ENCODE peak calls at places on chromosomes 13 and 19, in four cellular contexts. E is A549, N is K562, H is HepG2. K is an unnamed sample.

GRCh38 chr13:61954092-61954491 is 538.4 kb upstream of the PCDH20 start:
- DNase-seq in E (peak), N (no peak), H (peak), K (no peak)

GRCh38 chr13:24675806-24676570 is 4.2 kb upstream of the ATP12A start:
- DNase-seq in H (no peak), E (no peak), N (no peak), K (no peak)

GRCh38 chr13:61413572-61413971 is 2.1 kb downstream of the PCDH20 start:
- DNase-seq in N (no peak), H (no peak), E (no peak), K (no peak)

GRCh38 chr13:20174656-20175405 is 14.0 kb upstream of the GJA3 start:
- DNase-seq in H (peak), N (peak), E (peak), K (peak)

GRCh38 chr13:44243198-44243852 is 130.3 kb upstream of the SERP2 start:
- DNase-seq in E (peak), N (peak), H (peak), K (no peak)

GRCh38 chr19:18029617-18030338 is 21.8 kb downstream of the ARRDC2 start:
- DNase-seq in H (peak), E (no peak), N (no peak), K (no peak)

GRCh38 chr13:79282976-79283375 is 123.1 kb downstream of the RBM26 start:
- DNase-seq in H (peak), E (peak), N (no peak), K (no peak)

GRCh38 chr13:79904581-79904980 is 423.6 kb downstream of the NDFIP2 start:
- DNase-seq in N (no peak), E (no peak), H (no peak), K (no peak)

GRCh38 chr13:54742984-54743383 is 1714.4 kb downstream of the OLFM4 start:
- DNase-seq in E (no peak), H (no peak), N (no peak), K (no peak)

GRCh38 chr19:2494447-2495129 is 18.7 kb downstream of the GADD45B start:
- DNase-seq in E (peak), H (no peak), N (peak), K (no peak)

GRCh38 chr19:18385675-18386542 is at the start of gene GDF15:
- DNase-seq in E (peak), H (peak), N (peak), K (no peak)

GRCh38 chr19:49809155-49809986 is 3.7 kb downstream of the FUZ start:
- DNase-seq in E (peak), N (no peak), H (peak), K (no peak)

GRCh38 chr19:8158411-8159074 is 9.2 kb upstream of the FBN3 start:
- DNase-seq in N (peak), E (peak), H (peak), K (peak)

GRCh38 chr13:80469841-80470378 is 129.0 kb upstream of the SPRY2 start:
- DNase-seq in H (no peak), E (peak), N (no peak), K (no peak)

GRCh38 chr13:52359534-52359933 is 46.4 kb downstream of the THSD1 start:
- DNase-seq in E (no peak), N (no peak), H (no peak), K (no peak)

GRCh38 chr13:99059498-99060070 is 81.7 kb upstream of the DOCK9 start:
- DNase-seq in E (no peak), N (no peak), H (no peak), K (no peak)

GRCh38 chr19:13118424-13119193 is 545 bp downstream of the NACC1 start:
- DNase-seq in H (peak), E (peak), N (peak), K (no peak)

GRCh38 chr19:923551-924211 is 2.2 kb upstream of the ARID3A start:
- DNase-seq in N (no peak), H (no peak), E (no peak), K (no peak)

GRCh38 chr13:78636493-78636892 is 22.5 kb downstream of the OBI1 start:
- DNase-seq in E (no peak), N (peak), H (no peak), K (no peak)

GRCh38 chr19:18046066-18046718 is 38.2 kb downstream of the ARRDC2 start:
- DNase-seq in H (peak), N (peak), E (peak), K (no peak)

GRCh38 chr19:18879579-18880373 is 16.2 kb downstream of the CERS1 start:
- DNase-seq in N (peak), H (no peak), E (peak), K (no peak)

GRCh38 chr13:45206340-45206739 is 5.5 kb upstream of the KCTD4 start:
- DNase-seq in H (no peak), E (peak), N (no peak), K (peak)

GRCh38 chr19:3610745-3611717 is 4.4 kb upstream of the TBXA2R start:
- DNase-seq in H (no peak), E (no peak), N (no peak), K (no peak)

GRCh38 chr13:40660270-40660669 is 6.2 kb downstream of the FOXO1 start:
- DNase-seq in E (no peak), H (no peak), N (no peak), K (no peak)

GRCh38 chr19:43229315-43229714 is 23.9 kb upstream of the PSG4 start:
- DNase-seq in H (peak), E (peak), N (peak), K (no peak)

GRCh38 chr19:10316229-10317044 is 622 bp upstream of the FDX2 start:
- DNase-seq in N (peak), H (no peak), E (no peak), K (no peak)

GRCh38 chr19:31529121-31529520 is 179.9 kb upstream of the TSHZ3 start:
- DNase-seq in E (no peak), N (no peak), H (no peak), K (no peak)

DNA sequence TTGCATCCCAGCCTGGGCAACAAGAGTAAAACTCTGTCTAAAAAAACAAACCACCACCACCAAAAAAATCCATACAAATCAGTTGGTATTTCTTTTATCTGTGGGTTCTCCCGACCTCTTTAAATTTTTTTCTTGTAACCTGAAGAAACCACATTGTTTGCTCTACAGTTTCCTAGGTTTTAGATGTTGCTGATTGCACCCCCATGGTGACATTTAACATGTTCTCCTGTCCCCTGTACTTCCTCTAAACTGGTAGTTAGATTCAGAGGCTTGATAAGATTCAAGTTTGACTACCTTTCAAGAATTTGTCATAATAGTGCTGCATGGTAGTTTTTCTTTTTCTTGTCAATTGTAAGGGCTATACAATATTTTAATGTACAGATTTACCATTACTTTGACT is 24.0 kb downstream of the ALG5 start:
- DNase-seq in H (no peak), N (no peak), E (no peak), K (no peak)
- TF ChIP-seq POLR2AphosphoS2 in H (no peak), N (no peak), E (no peak), K (no peak)

DNA sequence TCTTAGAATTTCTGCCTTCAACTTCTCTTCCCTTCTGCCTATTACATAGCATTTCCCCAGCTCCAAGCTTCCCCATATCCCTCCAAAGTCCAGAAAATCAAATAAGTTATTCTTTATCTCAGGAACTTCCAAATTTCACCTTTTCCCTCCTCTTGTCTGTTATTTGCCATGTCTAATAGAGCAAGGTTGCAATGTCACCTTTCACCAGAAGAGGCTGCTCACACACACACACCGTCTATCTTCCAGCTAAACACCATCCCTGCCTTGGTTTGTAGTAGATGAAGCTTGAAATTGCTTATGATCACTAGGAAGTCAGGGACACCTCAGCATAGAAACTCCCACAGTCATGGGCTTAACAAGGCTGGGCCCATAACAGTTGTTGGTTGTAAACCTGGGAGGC is 48.4 kb downstream of the ZNRF4 start:
- DNase-seq in E (peak), H (no peak), N (peak), K (no peak)
- TF ChIP-seq CTCF in E (no peak), H (no peak), N (peak), K (no peak)

GRCh38 chr19:5079410-5079774 is 110.5 kb downstream of the KDM4B start:
- DNase-seq in E (no peak), N (no peak), H (no peak), K (no peak)

GRCh38 chr19:5078666-5079409 is 109.9 kb downstream of the KDM4B start:
- DNase-seq in N (no peak), H (no peak), E (no peak), K (no peak)

GRCh38 chr19:5081441-5082161 is 112.7 kb downstream of the KDM4B start:
- DNase-seq in N (no peak), E (no peak), H (no peak), K (no peak)

GRCh38 chr19:5080030-5080644 is 111.2 kb downstream of the KDM4B start:
- DNase-seq in H (no peak), N (no peak), E (no peak), K (no peak)

GRCh38 chr19:5080809-5081208 is 111.9 kb downstream of the KDM4B start:
- DNase-seq in H (no peak), E (no peak), N (no peak), K (no peak)
- TF ChIP-seq POLR2AphosphoS2 in H (no peak), E (no peak), N (no peak), K (no peak)

DNA sequence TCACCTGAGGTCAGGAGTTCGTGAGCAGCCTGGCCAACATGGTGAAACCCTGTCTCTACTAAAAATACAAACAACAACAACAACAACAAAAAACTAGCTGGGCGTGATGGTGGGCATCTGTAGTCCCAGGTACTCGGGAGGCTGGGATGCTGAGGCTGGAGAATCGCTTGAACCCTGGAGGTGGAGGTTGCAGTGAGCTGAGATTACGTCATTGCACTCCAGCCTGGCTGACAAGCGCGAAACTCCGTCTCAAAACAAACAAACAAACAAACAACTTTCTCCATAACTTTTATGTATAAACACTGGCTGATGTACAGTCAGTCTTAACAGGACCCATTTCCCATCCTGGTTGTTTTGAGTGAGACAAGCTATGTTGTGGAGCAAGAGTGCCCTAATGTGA is 5.8 kb upstream of the CYP4F8 start:
- DNase-seq in H (no peak), N (no peak), E (no peak), K (no peak)
- TF ChIP-seq CTCF in H (no peak), N (no peak), E (no peak), K (no peak)

K was measured in GM12878.